ENCODE peak calls at places on chromosomes 16 and 17, in six cellular contexts. J is activated T-helper 1 cell treated with anti-CD3 and anti-CD28 coated beads, Interleukin-2, amount 50 U/mL, for 16 hours; U is activated naive CD8-positive, alpha-beta T cell treated with anti-CD3 and anti-CD28 coated beads, Interleukin-2, amount 50 U/mL, for 16 hours; C is NCI-H1417; B is stimulated activated CD4-positive, alpha-beta T cell treated with anti-CD3 and anti-CD28 coated beads, Interleukin-12 subunit alpha, Interleukin-12 subunit beta, amount 100 ng/mL, for 4 hours; T is brain pericyte. W is an unnamed sample.

GRCh38 chr16:84603115-84603816 is 14.6 kb downstream of the COTL1 start:
- DNase-seq in U (no peak), T (peak; percentile 82), C (no peak), B (no peak), J (no peak), W (peak; percentile 92)

GRCh38 chr17:70622382-70623260 is 453.3 kb downstream of the KCNJ2 start:
- DNase-seq in U (no peak), J (no peak), T (no peak), B (no peak), C (peak; percentile 40), W (peak; percentile 40)

GRCh38 chr16:69112285-69113129 is 7.1 kb downstream of the HAS3 start:
- DNase-seq in T (no peak), J (no peak), B (peak; percentile 54), C (peak; percentile 16), U (no peak), W (peak; percentile 71)

GRCh38 chr17:80594666-80595269 is 50.1 kb downstream of the RPTOR start:
- DNase-seq in U (no peak), B (no peak), C (no peak), J (no peak), T (no peak), W (no peak)

GRCh38 chr16:5851583-5851982 is 754.0 kb upstream of the EEF2KMT start:
- DNase-seq in C (no peak), B (no peak), U (no peak), T (no peak), J (no peak), W (no peak)

GRCh38 chr16:71293921-71294320 is 4.7 kb upstream of the CMTR2 start:
- DNase-seq in U (no peak), T (no peak), C (no peak), B (no peak), J (no peak), W (no peak)

GRCh38 chr17:82793974-82794620 is 42.2 kb downstream of the TBCD start:
- DNase-seq in T (no peak), U (no peak), C (peak; percentile 72), B (no peak), J (no peak), W (peak; percentile 41)

GRCh38 chr17:49898547-49899490 is 51.0 kb upstream of the TAC4 start:
- DNase-seq in B (no peak), U (no peak), J (no peak), T (no peak), C (no peak), W (no peak)

GRCh38 chr16:75398333-75398732 is 35.0 kb downstream of the CFDP1 start:
- DNase-seq in B (no peak), U (no peak), T (no peak), J (no peak), C (no peak), W (no peak)

GRCh38 chr16:69171325-69172095 is 15.5 kb upstream of the SNTB2 start:
- DNase-seq in J (no peak), B (no peak), C (no peak), T (no peak), U (no peak), W (no peak)

GRCh38 chr16:14286381-14287230 is 215.5 kb downstream of the MRTFB start:
- DNase-seq in J (no peak), B (no peak), U (no peak), T (no peak), C (no peak), W (no peak)

GRCh38 chr16:56669005-56669839 is at the start of gene MT1H:
- DNase-seq in B (no peak), U (no peak), T (no peak), C (no peak), J (no peak), W (no peak)

GRCh38 chr17:77728022-77728671 is 230.4 kb upstream of the TNRC6C start:
- DNase-seq in T (no peak), C (peak; percentile 89), U (no peak), J (no peak), B (no peak), W (peak; percentile 73)

GRCh38 chr16:79965718-79966117 is 365.2 kb upstream of the MAF start:
- DNase-seq in T (no peak), C (no peak), J (no peak), U (no peak), B (no peak), W (no peak)

GRCh38 chr17:40209404-40210093 is 9.6 kb upstream of the WIPF2 start:
- DNase-seq in C (no peak), T (no peak), U (no peak), J (no peak), B (no peak), W (no peak)

GRCh38 chr17:48561894-48562810 is 16.0 kb downstream of the HOXB4 start:
- DNase-seq in C (no peak), J (no peak), B (no peak), U (no peak), T (no peak), W (no peak)

GRCh38 chr16:55171241-55171640 is 152.8 kb upstream of the IRX6 start:
- DNase-seq in U (no peak), T (no peak), B (no peak), C (no peak), J (no peak), W (no peak)

GRCh38 chr16:23072084-23072599 is 77.1 kb downstream of the USP31 start:
- DNase-seq in C (no peak), T (peak; percentile 43), J (no peak), B (no peak), U (no peak), W (peak; percentile 91)

GRCh38 chr17:13537871-13538643 is 63.7 kb downstream of the HS3ST3A1 start:
- DNase-seq in C (no peak), T (no peak), J (no peak), U (no peak), B (no peak), W (no peak)

W was measured in left cardiac atrium.